ENCODE peak calls at places on chromosomes 3 and 15, in four cellular contexts. K is vagina; J is CD8-positive, alpha-beta T cell; O is esophagus muscularis mucosa. F is an unnamed sample.

GRCh38 chr15:77568960-77569646 is 63.6 kb downstream of the LINGO1 start:
- DNase-seq in O (no peak), K (no peak), J (no peak), F (no peak)

GRCh38 chr3:186669378-186670084 is 3.7 kb downstream of the HRG start:
- DNase-seq in K (no peak), J (no peak), O (no peak), F (no peak)

GRCh38 chr3:101036676-101037075 is 43.5 kb upstream of the ABI3BP start:
- DNase-seq in K (no peak), J (no peak), O (no peak), F (no peak)

GRCh38 chr15:79431636-79432344 is at the start of gene MINAR1:
- DNase-seq in K (no peak), O (peak; percentile 55), J (no peak), F (no peak)

GRCh38 chr15:101004500-101004899 is 85.3 kb downstream of the LRRK1 start:
- DNase-seq in K (peak; percentile 49), J (no peak), O (no peak), F (no peak)

GRCh38 chr3:133282239-133282638 is 117.6 kb upstream of the BFSP2 start:
- DNase-seq in O (no peak), K (no peak), J (no peak), F (no peak)

GRCh38 chr3:37308247-37308646 is 133.9 kb upstream of the LRRFIP2 start:
- DNase-seq in J (no peak), K (no peak), O (no peak), F (no peak)

GRCh38 chr15:24760066-24760465 is 84.5 kb downstream of the NPAP1 start:
- DNase-seq in O (no peak), K (no peak), J (no peak), F (no peak)

GRCh38 chr3:114892117-114892870 is 254.8 kb downstream of the ZBTB20 start:
- DNase-seq in O (no peak), K (no peak), J (no peak), F (no peak)

GRCh38 chr3:119294889-119295769 is 946 bp downstream of the ARHGAP31 start:
- DNase-seq in J (no peak), O (peak; percentile 92), K (no peak), F (peak; percentile 45)

GRCh38 chr3:49019941-49020334 is 1.6 kb upstream of the DALRD3 start:
- DNase-seq in J (no peak), K (no peak), O (no peak), F (no peak)
- H3K4me1 ChIP-seq in J (peaks cover 39% of the 10 kb centered on the region), K (peaks cover 54% of the 10 kb centered on the region), O (peaks cover 52% of the 10 kb centered on the region), F (peaks cover 72% of the 10 kb centered on the region)

GRCh38 chr3:49717539-49718418 is 1.7 kb downstream of the AMIGO3 start:
- DNase-seq in O (no peak), J (no peak), K (peak; percentile 84), F (no peak)

GRCh38 chr3:49718419-49719213 is 868 bp downstream of the AMIGO3 start:
- DNase-seq in O (no peak), J (no peak), K (peak; percentile 85), F (no peak)

GRCh38 chr3:49720383-49721164 is 1.1 kb upstream of the AMIGO3 start:
- DNase-seq in O (no peak), J (no peak), K (peak; percentile 89), F (no peak)

GRCh38 chr3:49721165-49721860 is 1.8 kb upstream of the AMIGO3 start:
- DNase-seq in K (peak; percentile 84), O (no peak), J (no peak), F (peak; percentile 14)

DNA sequence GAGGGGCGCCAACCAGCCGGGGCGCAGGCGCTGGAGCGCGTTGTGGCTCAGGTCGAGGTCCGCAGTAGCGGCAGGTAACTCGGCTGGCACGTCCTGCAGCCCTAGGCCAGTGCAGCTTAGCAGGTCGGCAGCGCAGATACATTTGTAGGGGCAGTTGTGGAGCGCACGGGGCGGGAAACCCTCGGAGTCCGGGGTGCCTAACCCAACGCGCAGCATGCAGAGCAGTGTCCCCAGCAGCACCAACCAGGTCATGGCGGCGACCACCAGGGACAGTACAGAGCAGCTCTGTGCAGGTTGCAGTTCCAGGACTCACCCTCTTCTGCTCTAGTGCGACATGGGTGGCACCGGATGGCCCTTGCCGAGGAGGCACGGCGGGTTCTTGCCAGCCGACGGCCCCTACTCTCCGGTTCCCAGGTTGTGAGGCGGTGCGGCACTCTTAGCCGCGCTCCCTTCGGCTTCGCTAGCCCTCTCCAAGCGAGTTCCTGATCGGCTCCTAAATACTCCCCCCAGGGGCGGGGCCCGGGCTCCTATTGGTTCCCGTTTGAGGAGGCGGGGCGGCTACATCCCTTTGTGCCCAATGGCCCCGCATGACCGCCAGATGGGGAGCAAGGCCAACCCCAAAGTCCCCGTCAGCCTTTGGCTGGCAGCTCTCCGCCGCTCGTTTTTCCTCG is at the start of gene AMIGO3:
- DNase-seq in K (peak; percentile 96), O (peak; percentile 99), J (peak; percentile 82), F (peak; percentile 97)
- TF ChIP-seq CTCF in K (peak; percentile 23), O (peak; percentile 70), J (peak; percentile 94), F (peak; percentile 70)

GRCh38 chr3:129597087-129597791 is 9.2 kb downstream of the PLXND1 start:
- DNase-seq in O (no peak), K (no peak), J (no peak), F (peak; percentile 54)
- H3K4me1 ChIP-seq in O (peaks cover 100% of the 10 kb centered on the region), K (peaks cover 98% of the 10 kb centered on the region), J (peaks cover 27% of the 10 kb centered on the region), F (peaks cover 98% of the 10 kb centered on the region)

GRCh38 chr15:35195649-35196048 is 110.6 kb upstream of the NANOGP8 start:
- DNase-seq in O (no peak), J (no peak), K (no peak), F (no peak)
- TF ChIP-seq CTCF in O (no peak), J (no peak), K (no peak), F (no peak)

DNA sequence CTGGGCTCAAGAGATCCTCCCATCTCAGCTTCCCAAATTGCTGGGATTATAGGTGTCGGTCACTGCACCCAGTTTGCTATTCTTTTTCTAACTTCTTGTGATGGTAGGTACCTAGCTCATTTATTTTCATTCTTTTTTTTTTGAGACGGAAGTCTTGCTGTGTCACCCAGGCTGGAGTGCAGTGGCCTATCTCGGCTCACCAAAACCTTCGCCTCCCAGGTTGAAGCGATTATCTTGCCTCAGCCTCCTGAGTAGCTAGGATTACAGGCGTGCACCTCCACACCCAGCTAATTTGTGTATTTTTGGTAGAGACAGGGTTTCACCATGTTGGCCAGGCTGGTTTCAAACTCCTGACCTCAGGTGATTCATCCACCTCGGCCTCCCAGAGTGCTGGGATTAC is 30.1 kb upstream of the RAD51 start:
- DNase-seq in J (no peak), O (no peak), K (no peak), F (no peak)
- H3K4me1 ChIP-seq in J (no peaks in the 10 kb centered on the region), O (no peaks in the 10 kb centered on the region), K (no peaks in the 10 kb centered on the region), F (no peaks in the 10 kb centered on the region)

DNA sequence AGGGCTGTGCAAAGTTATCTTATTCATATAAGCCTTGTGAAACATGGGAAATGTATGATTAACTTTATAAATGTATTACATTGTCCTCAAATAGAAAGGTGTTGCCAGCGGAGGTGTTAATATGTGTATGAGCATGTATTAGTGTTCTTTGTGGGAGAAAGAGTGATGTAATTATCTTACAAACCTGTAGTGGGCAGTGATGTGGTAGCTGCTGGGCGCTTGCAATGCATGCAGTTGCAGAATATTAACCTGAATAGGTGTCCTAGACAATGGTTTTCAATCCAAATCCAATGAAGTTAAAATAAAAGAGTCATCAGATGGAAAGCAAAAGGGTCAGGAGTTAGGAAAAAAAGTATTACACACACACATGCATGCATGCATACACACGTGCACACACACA is 881.3 kb upstream of the CADM2 start:
- DNase-seq in O (no peak), K (no peak), J (no peak), F (no peak)
- TF ChIP-seq CTCF in O (no peak), K (no peak), J (no peak), F (no peak)

GRCh38 chr3:71402280-71402679 is 181.2 kb downstream of the FOXP1 start:
- DNase-seq in K (no peak), O (no peak), J (no peak), F (no peak)
- H3K4me1 ChIP-seq in K (peaks cover 5% of the 10 kb centered on the region), O (peaks cover 28% of the 10 kb centered on the region), J (peaks cover 58% of the 10 kb centered on the region), F (peaks cover 27% of the 10 kb centered on the region)

DNA sequence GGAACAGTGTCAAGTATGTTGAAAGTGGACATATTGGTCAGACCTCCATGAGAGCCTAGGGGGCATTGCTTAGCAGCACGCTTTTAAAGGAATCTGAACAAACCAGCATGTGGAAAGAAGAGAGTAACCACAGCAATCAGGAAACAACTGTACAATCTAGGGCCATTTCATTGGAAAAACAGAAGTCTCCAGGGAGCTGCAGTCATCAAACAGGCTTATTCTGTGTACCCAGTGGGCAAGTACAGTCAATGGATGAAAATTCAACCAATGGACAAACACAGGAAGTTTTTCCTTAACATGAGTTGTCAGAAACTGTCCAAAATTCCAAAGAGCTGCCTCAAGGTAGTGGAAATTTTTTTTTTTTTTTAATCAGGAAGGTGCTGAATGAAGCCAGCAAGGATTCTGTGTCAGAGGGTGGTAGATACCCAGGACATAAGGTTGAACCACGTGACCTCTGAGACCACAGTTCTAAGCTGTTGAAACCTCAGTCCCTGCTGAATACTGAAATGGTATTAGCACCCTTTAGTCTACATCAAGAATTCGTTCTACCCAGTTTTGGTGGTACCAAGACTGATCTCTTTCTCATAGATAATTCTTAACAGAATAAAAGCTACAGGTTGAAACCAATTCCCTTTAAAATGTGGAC is 4.4 kb upstream of the DLG1 start:
- DNase-seq in O (no peak), K (no peak), J (no peak), F (no peak)
- TF ChIP-seq CTCF in O (no peak), K (no peak), J (no peak), F (no peak)

GRCh38 chr3:124831631-124832184 is 55.5 kb downstream of the ITGB5 start:
- DNase-seq in O (no peak), K (no peak), J (no peak), F (no peak)
- H3K4me1 ChIP-seq in O (peaks cover 91% of the 10 kb centered on the region), K (peaks cover 87% of the 10 kb centered on the region), J (peaks cover 12% of the 10 kb centered on the region), F (peaks cover 80% of the 10 kb centered on the region)

F was measured in left ventricle myocardium inferior.